ENCODE peak calls at places on chromosome 14, in four cellular contexts. L is WTC11, E is K562, H is HepG2. D is an unnamed sample.

GRCh38 chr14:51821822-51822221 is 38.6 kb upstream of the GNG2 start:
- DNase-seq in H (no peak), L (no peak), E (no peak), D (no peak)

GRCh38 chr14:99166506-99166905 is 105.5 kb downstream of the BCL11B start:
- DNase-seq in E (no peak), L (no peak), H (no peak), D (no peak)

GRCh38 chr14:75453817-75454434 is 26.1 kb downstream of the JDP2 start:
- DNase-seq in L (peak), E (peak), H (no peak), D (no peak)

GRCh38 chr14:93734961-93735360 is 53.3 kb downstream of the PRIMA1 start:
- DNase-seq in E (no peak), H (no peak), L (no peak), D (no peak)

GRCh38 chr14:99564256-99564902 is 39.6 kb downstream of the CCDC85C start:
- DNase-seq in E (no peak), L (no peak), H (peak), D (no peak)

GRCh38 chr14:44099752-44100462 is 407.2 kb downstream of the FSCB start:
- DNase-seq in L (no peak), E (no peak), H (no peak), D (no peak)

GRCh38 chr14:75981426-75981825 is 369 bp downstream of the TGFB3 start:
- DNase-seq in H (peak), E (peak), L (no peak), D (peak)

GRCh38 chr14:22753586-22753985 is 12.9 kb upstream of the OXA1L start:
- DNase-seq in L (no peak), H (peak), E (no peak), D (no peak)

GRCh38 chr14:69531135-69531534 is 43.5 kb downstream of the CCDC177 start:
- DNase-seq in E (no peak), L (no peak), H (no peak), D (no peak)

GRCh38 chr14:23364604-23365352 is at the start of gene EFS:
- DNase-seq in L (peak), E (no peak), H (no peak), D (no peak)

GRCh38 chr14:21454843-21455550 is 926 bp downstream of the CHD8 start:
- DNase-seq in E (no peak), H (peak), L (no peak), D (no peak)

GRCh38 chr14:73909681-73910080 is 23.0 kb downstream of the ZNF410 start:
- DNase-seq in L (no peak), E (no peak), H (no peak), D (no peak)

GRCh38 chr14:24297190-24297964 is 2.2 kb downstream of the DHRS1 start:
- DNase-seq in E (no peak), H (peak), L (no peak), D (peak)

GRCh38 chr14:55398679-55399078 is 13.0 kb downstream of the ATG14 start:
- DNase-seq in L (no peak), H (no peak), E (peak), D (no peak)

GRCh38 chr14:58362798-58363412 is 32.8 kb upstream of the TOMM20L start:
- DNase-seq in H (peak), E (peak), L (no peak), D (peak)

GRCh38 chr14:50233335-50234250 is 2.2 kb upstream of the SOS2 start:
- DNase-seq in L (no peak), E (no peak), H (peak), D (peak)

GRCh38 chr14:92382677-92383076 is 59.7 kb downstream of the SLC24A4 start:
- DNase-seq in E (no peak), L (no peak), H (no peak), D (peak)

GRCh38 chr14:25406818-25407217 is 356.9 kb upstream of the STXBP6 start:
- DNase-seq in H (peak), E (no peak), L (peak), D (peak)

GRCh38 chr14:40417777-40418401 is 985.7 kb upstream of the FBXO33 start:
- DNase-seq in H (peak), E (peak), L (peak), D (peak)

GRCh38 chr14:87045956-87046355 is 947.0 kb downstream of the GALC start:
- DNase-seq in H (no peak), L (no peak), E (no peak), D (no peak)

GRCh38 chr14:91330846-91331245 is 86.3 kb upstream of the GPR68 start:
- DNase-seq in H (no peak), L (no peak), E (no peak), D (no peak)

GRCh38 chr14:52808101-52808500 is 16.7 kb upstream of the GNPNAT1 start:
- DNase-seq in E (no peak), H (peak), L (no peak), D (no peak)

GRCh38 chr14:22850944-22851790 is 14.8 kb downstream of the MMP14 start:
- DNase-seq in L (no peak), H (no peak), E (no peak), D (no peak)

GRCh38 chr14:22448905-22449611 is 140.0 kb downstream of the DAD1 start:
- DNase-seq in L (no peak), E (no peak), H (no peak), D (no peak)

GRCh38 chr14:29900609-29901350 is 26.9 kb downstream of the PRKD1 start:
- DNase-seq in E (no peak), H (no peak), L (no peak), D (no peak)

GRCh38 chr14:100225169-100225568 is 13.8 kb upstream of the YY1 start:
- DNase-seq in L (no peak), H (no peak), E (no peak), D (no peak)

GRCh38 chr14:78788467-78789360 is 618.5 kb downstream of the NRXN3 start:
- DNase-seq in E (no peak), L (no peak), H (no peak), D (no peak)

GRCh38 chr14:74988131-74988530 is 14.6 kb upstream of the EIF2B2 start:
- DNase-seq in H (no peak), L (no peak), E (peak), D (no peak)

GRCh38 chr14:90593254-90594040 is 196.6 kb downstream of the CALM1 start:
- DNase-seq in E (no peak), L (no peak), H (no peak), D (no peak)

GRCh38 chr14:96979611-96980074 is 182.5 kb downstream of the VRK1 start:
- DNase-seq in L (no peak), E (no peak), H (no peak), D (peak)

GRCh38 chr14:48670939-48671338 is 915.2 kb downstream of the RPS29 start:
- DNase-seq in L (no peak), H (no peak), E (no peak), D (no peak)

GRCh38 chr14:37622231-37622923 is 26.9 kb downstream of the TTC6 start:
- DNase-seq in L (peak), H (no peak), E (no peak), D (no peak)

GRCh38 chr14:92607702-92608429 is 94.3 kb downstream of the RIN3 start:
- DNase-seq in H (no peak), L (no peak), E (no peak), D (no peak)

GRCh38 chr14:68407838-68408237 is 385.0 kb downstream of the ZFP36L1 start:
- DNase-seq in E (no peak), L (no peak), H (no peak), D (no peak)

GRCh38 chr14:85566603-85567002 is 36.7 kb downstream of the FLRT2 start:
- DNase-seq in E (no peak), L (no peak), H (no peak), D (no peak)

GRCh38 chr14:60640859-60641721 is 8.2 kb downstream of the SIX1 start:
- DNase-seq in E (no peak), H (no peak), L (no peak), D (no peak)
- TF ChIP-seq ELF4 in E (no peak), H (no peak), L (no peak), D (no peak)

GRCh38 chr14:35814371-35815005 is 5.4 kb upstream of the RALGAPA1 start:
- DNase-seq in E (peak), H (peak), L (peak), D (peak)
- TF ChIP-seq ELF4 in E (no peak), H (no peak), L (no peak), D (no peak)

DNA sequence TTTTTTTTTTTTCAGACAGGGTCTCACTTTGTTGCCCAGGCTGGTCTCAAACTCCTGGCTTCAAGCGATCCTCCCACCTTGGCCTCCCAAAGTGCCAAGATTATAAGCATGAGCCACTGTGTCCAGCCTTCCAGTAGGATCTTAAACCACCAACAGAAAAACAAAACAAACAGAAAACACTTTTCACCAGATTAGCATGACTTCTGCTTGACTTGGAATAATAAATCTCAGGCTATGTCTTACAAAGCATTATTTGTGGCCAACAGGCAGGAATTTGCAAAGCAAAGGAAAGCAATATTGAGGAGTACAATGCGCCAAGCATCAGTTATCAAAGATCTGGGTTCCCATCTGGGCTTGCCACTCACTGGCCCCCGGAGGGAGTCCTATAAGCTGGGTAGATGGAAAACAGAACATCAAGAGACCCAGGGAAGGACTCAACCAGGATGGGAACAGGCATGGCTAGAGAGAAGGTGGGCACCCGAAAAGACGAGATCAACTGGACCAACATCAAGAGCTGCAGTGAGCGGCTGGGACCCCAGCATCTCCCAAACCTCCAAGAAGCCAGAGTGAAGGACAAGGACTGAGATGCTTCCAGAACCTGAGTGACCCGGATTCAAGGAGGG is 101.3 kb downstream of the TMEM30B start:
- DNase-seq in E (no peak), L (no peak), H (no peak), D (no peak)
- TF ChIP-seq ELF4 in E (no peak), L (no peak), H (no peak), D (no peak)

DNA sequence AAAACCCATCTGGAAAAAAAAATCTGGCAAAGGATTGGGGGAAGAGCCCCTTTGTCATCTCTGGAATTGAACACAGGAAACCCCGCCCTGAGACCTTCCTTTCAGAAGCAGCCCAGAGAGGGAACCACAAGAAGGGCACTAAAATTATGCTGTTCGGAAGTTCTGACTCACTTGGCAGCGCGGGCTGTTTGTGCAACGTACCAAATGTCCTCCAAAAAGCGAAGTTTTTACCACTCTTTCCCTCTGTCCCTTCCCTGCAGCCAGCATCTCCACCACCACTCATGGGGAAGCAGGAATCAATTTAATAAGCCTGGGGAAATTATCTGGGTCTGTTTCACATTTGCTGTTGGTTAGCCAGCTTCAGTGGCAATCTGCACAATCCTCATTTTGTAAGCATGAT is 3.2 kb upstream of the SYNE3 start:
- DNase-seq in L (no peak), E (no peak), H (no peak), D (no peak)
- TF ChIP-seq ELF4 in L (no peak), E (no peak), H (no peak), D (no peak)

DNA sequence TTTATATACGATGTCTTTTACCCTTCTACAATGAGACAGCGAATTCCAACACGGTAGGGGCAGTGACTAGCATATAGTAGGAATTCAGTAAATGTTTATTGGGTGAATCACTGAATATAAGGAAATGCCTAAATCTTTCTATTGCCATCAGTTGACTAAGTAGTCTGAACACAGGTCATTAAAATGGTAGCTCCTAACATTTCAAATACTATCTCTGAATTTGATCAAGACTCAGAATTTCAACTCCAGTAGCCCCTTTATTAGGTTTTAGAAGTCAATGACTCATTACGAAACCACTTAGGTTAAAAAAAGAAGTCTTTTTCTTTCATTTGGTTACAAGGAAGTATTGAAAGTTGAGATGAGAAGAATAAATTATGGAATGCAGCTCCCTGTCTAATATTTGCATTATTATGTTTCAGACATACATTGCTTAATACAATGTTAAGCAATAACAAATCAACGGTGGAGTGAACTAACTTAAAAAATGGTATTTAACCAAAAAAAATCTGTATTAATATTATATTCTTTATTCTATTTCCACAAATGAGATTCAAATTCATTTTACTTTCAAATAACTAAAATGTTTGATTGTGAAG is 302.8 kb downstream of the CEP128 start:
- DNase-seq in E (no peak), H (no peak), L (no peak), D (no peak)
- TF ChIP-seq ELF4 in E (no peak), H (no peak), L (no peak), D (no peak)

GRCh38 chr14:104393898-104394605 is 185.5 kb upstream of the C14orf180 start:
- DNase-seq in H (no peak), L (no peak), E (no peak), D (no peak)
- TF ChIP-seq ELF4 in H (no peak), L (no peak), E (no peak), D (no peak)

GRCh38 chr14:65356327-65356836 is 56.1 kb upstream of the FUT8 start:
- DNase-seq in L (no peak), H (peak), E (peak), D (no peak)
- TF ChIP-seq ELF4 in L (no peak), H (no peak), E (no peak), D (no peak)